ENCODE peak calls at places on chromosome 17, in seven cellular contexts. X, V, K, L, O, B and P are unnamed samples.

GRCh38 chr17:39663688-39664580 is 1.2 kb upstream of the TCAP start:
- DNase-seq in B (no peak), X (peak; percentile 67), K (peak; percentile 56), V (no peak), O (peak; percentile 52), L (no peak), P (no peak)

GRCh38 chr17:45915263-45915662 is 20.9 kb downstream of the MAPT start:
- DNase-seq in K (no peak), V (no peak), L (no peak), B (no peak), X (no peak), O (no peak), P (no peak)

GRCh38 chr17:50199651-50200446 is 1.6 kb downstream of the COL1A1 start:
- DNase-seq in L (peak; percentile 55), O (peak; percentile 90), K (peak; percentile 90), B (peak; percentile 90), V (peak; percentile 93), X (peak; percentile 91), P (peak; percentile 95)

GRCh38 chr17:10772425-10773380 is 31.2 kb downstream of the TMEM238L start:
- DNase-seq in O (no peak), V (no peak), B (peak; percentile 74), L (no peak), X (peak; percentile 87), K (peak; percentile 82), P (no peak)

GRCh38 chr17:40177275-40177874 is at the start of gene RAPGEFL1:
- DNase-seq in K (peak; percentile 91), L (peak; percentile 70), X (peak; percentile 91), B (peak; percentile 81), V (peak; percentile 88), O (peak; percentile 82), P (peak; percentile 86)

GRCh38 chr17:30433514-30433913 is 43.7 kb upstream of the GOSR1 start:
- DNase-seq in O (no peak), L (no peak), B (peak; percentile 29), V (no peak), K (no peak), X (no peak), P (no peak)

GRCh38 chr17:45394913-45395568 is 37.6 kb downstream of the ARHGAP27 start:
- DNase-seq in K (peak; percentile 94), L (no peak), V (peak; percentile 74), X (peak; percentile 65), O (peak; percentile 54), B (peak; percentile 60), P (peak; percentile 80)

GRCh38 chr17:40072481-40073346 is 9.9 kb downstream of the THRA start:
- DNase-seq in K (no peak), L (no peak), B (peak; percentile 41), X (peak; percentile 80), O (no peak), V (no peak), P (no peak)

GRCh38 chr17:76354747-76355310 is 1.1 kb upstream of the PRPSAP1 start:
- DNase-seq in O (no peak), V (peak; percentile 36), B (no peak), X (no peak), L (no peak), K (no peak), P (no peak)

GRCh38 chr17:17812211-17813054 is 24.4 kb downstream of the SREBF1 start:
- DNase-seq in K (peak; percentile 83), X (peak; percentile 74), B (peak; percentile 77), V (peak; percentile 85), O (peak; percentile 79), L (peak; percentile 52), P (peak; percentile 93)

GRCh38 chr17:13587487-13588338 is 14.0 kb downstream of the HS3ST3A1 start:
- DNase-seq in L (no peak), K (no peak), X (no peak), O (no peak), B (no peak), V (no peak), P (no peak)

GRCh38 chr17:34300652-34301390 is 15.3 kb downstream of the CCL11 start:
- DNase-seq in K (no peak), L (no peak), B (no peak), V (no peak), X (no peak), O (no peak), P (no peak)

GRCh38 chr17:31525801-31526549 is 134.5 kb downstream of the RAB11FIP4 start:
- DNase-seq in O (no peak), L (no peak), K (peak; percentile 39), B (peak; percentile 25), V (no peak), X (no peak), P (no peak)

GRCh38 chr17:76386966-76387765 is 2.8 kb downstream of the SPHK1 start:
- DNase-seq in V (no peak), X (no peak), L (no peak), K (no peak), O (no peak), B (no peak), P (no peak)

GRCh38 chr17:81003711-81004335 is 12.2 kb downstream of the CHMP6 start:
- DNase-seq in K (peak; percentile 71), L (no peak), X (peak; percentile 62), B (no peak), V (peak; percentile 47), O (no peak), P (no peak)

GRCh38 chr17:81000089-81000630 is 8.5 kb downstream of the CHMP6 start:
- DNase-seq in K (no peak), V (peak; percentile 45), B (no peak), X (no peak), O (no peak), L (no peak), P (no peak)

GRCh38 chr17:81000631-81001357 is 9.2 kb downstream of the CHMP6 start:
- DNase-seq in O (no peak), K (no peak), L (no peak), X (peak; percentile 82), B (no peak), V (no peak), P (no peak)

GRCh38 chr17:81002409-81003361 is 11.0 kb downstream of the CHMP6 start:
- DNase-seq in V (peak; percentile 58), B (peak; percentile 67), O (peak; percentile 63), X (peak; percentile 93), K (no peak), L (no peak), P (peak; percentile 89)

GRCh38 chr17:81002013-81002384 is 10.4 kb downstream of the CHMP6 start:
- DNase-seq in K (no peak), V (no peak), X (no peak), L (no peak), O (no peak), B (no peak), P (no peak)
- H3K4me3 ChIP-seq in K (no peak overlapping the region), V (no peak overlapping the region), X (no peak overlapping the region), L (no peak overlapping the region), O (no peak overlapping the region), B (no peak overlapping the region), P (no peak overlapping the region)

GRCh38 chr17:27959382-27959709 is 66.2 kb upstream of the LYRM9 start:
- DNase-seq in B (no peak), V (no peak), K (no peak), X (no peak), O (no peak), L (no peak), P (no peak)
- H3K27me3 ChIP-seq in B (no peaks in the 10 kb centered on the region), V (no peaks in the 10 kb centered on the region), K (no peaks in the 10 kb centered on the region), X (no peaks in the 10 kb centered on the region), O (no peaks in the 10 kb centered on the region), L (no peaks in the 10 kb centered on the region), P (no peaks in the 10 kb centered on the region)

GRCh38 chr17:28072935-28073533 is 30.6 kb downstream of the NLK start:
- DNase-seq in K (peak; percentile 8), B (no peak), O (no peak), X (no peak), L (no peak), V (no peak), P (no peak)

GRCh38 chr17:28071891-28072606 is 29.6 kb downstream of the NLK start:
- DNase-seq in V (no peak), B (no peak), K (no peak), X (no peak), O (no peak), L (no peak), P (no peak)

GRCh38 chr17:28076138-28076537 is 33.7 kb downstream of the NLK start:
- DNase-seq in B (no peak), K (no peak), X (no peak), O (no peak), L (no peak), V (no peak), P (no peak)

GRCh38 chr17:28074010-28074409 is 31.5 kb downstream of the NLK start:
- DNase-seq in V (no peak), K (no peak), L (no peak), O (no peak), B (no peak), X (no peak), P (no peak)

DNA sequence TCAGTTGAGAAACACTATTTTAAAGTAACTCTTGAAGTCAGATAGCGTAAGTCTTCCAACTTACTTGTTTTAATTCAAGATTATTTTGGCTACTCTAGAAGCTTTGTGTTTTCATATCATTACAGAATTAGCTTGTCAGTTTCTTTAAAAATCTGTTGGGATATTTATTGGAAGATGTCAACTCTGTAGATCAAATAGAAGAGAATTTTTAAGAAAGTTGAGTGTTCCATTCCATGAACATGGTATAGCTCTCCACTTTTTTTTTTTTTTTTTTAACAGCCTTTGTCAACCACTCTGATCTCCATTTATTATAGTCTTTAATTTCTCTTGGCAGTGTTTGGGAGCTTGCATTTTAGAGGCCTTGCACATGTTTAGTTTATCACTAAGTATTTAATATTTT is 28.7 kb downstream of the NLK start:
- DNase-seq in K (no peak), B (no peak), X (no peak), L (no peak), V (no peak), O (no peak), P (no peak)
- H3K9me3 ChIP-seq in K (no peaks in the 10 kb centered on the region), B (no peaks in the 10 kb centered on the region), X (peaks cover 10% of the 10 kb centered on the region), L (no peaks in the 10 kb centered on the region), V (peaks cover 11% of the 10 kb centered on the region), O (peaks cover 19% of the 10 kb centered on the region), P (peaks cover 1% of the 10 kb centered on the region)

GRCh38 chr17:8124350-8125195 is 667 bp upstream of the HES7 start:
- DNase-seq in L (no peak), K (peak; percentile 46), X (no peak), B (no peak), O (no peak), V (no peak), P (no peak)
- H3K4me3 ChIP-seq in L (peak overlapping the region; percentile 93), K (peak overlapping the region; percentile 75), X (no peak overlapping the region), B (no peak overlapping the region), O (peak overlapping the region; percentile 84), V (peak overlapping the region; percentile 74), P (peak overlapping the region; percentile 9)

GRCh38 chr17:29109477-29110371 is 66.8 kb downstream of the PIPOX start:
- DNase-seq in O (no peak), B (no peak), K (peak; percentile 30), X (no peak), L (no peak), V (no peak), P (no peak)
- H3K27me3 ChIP-seq in O (no peaks in the 10 kb centered on the region), B (no peaks in the 10 kb centered on the region), K (no peaks in the 10 kb centered on the region), X (no peaks in the 10 kb centered on the region), L (no peaks in the 10 kb centered on the region), V (no peaks in the 10 kb centered on the region), P (no peaks in the 10 kb centered on the region)